ENCODE peak calls at places on chromosomes 12 and 14, in ten cellular contexts. E is WERI-Rb-1, K is ecto neural progenitor cell, Q is T-helper 1 cell, L is astrocyte of the cerebellum, P is heart right ventricle, V is GM23338, T is ELR, Y is lung microvascular endothelial cell, I is bronchial epithelial cell. A is an unnamed sample.

GRCh38 chr14:95895720-95896119 is 19.1 kb downstream of the TUNAR start:
- DNase-seq in E (peak), I (no peak), Q (peak), K (peak), Y (no peak), T (peak), V (peak), L (no peak), P (no peak), A (peak)

GRCh38 chr14:61598980-61599379 is 96.3 kb upstream of the HIF1A start:
- DNase-seq in L (no peak), P (peak), E (no peak), V (no peak), I (no peak), Y (peak), K (no peak), T (no peak), Q (no peak), A (no peak)

GRCh38 chr14:72978856-72979255 is 48.0 kb downstream of the ZFYVE1 start:
- DNase-seq in P (no peak), T (no peak), I (no peak), V (no peak), Q (no peak), K (no peak), L (no peak), E (no peak), Y (peak), A (no peak)

GRCh38 chr12:104384141-104384880 is 72.4 kb upstream of the CHST11 start:
- DNase-seq in P (no peak), L (no peak), V (no peak), Y (no peak), E (no peak), K (no peak), T (peak), Q (no peak), I (peak), A (no peak)

GRCh38 chr12:39505025-39505424 is 62.1 kb upstream of the KIF21A start:
- DNase-seq in E (no peak), T (peak), K (peak), V (peak), P (no peak), I (peak), Q (no peak), Y (no peak), L (peak), A (no peak)

GRCh38 chr14:38205414-38205813 is 2.3 kb upstream of the SSTR1 start:
- DNase-seq in P (no peak), T (no peak), Q (no peak), L (no peak), I (no peak), Y (no peak), V (peak), K (no peak), E (no peak), A (no peak)

GRCh38 chr14:66010695-66011094 is 475.5 kb upstream of the CCDC196 start:
- DNase-seq in Q (no peak), Y (no peak), T (no peak), V (no peak), E (no peak), K (no peak), P (no peak), I (no peak), L (no peak), A (no peak)

GRCh38 chr12:76790564-76791552 is 26.9 kb downstream of the ZDHHC17 start:
- DNase-seq in Q (no peak), L (peak), K (no peak), E (no peak), P (no peak), V (peak), T (peak), I (peak), Y (peak), A (peak)

GRCh38 chr14:44960646-44961045 is 1.1 kb downstream of the KLHL28 start:
- DNase-seq in Y (peak), I (peak), E (no peak), K (no peak), V (no peak), Q (no peak), L (no peak), T (peak), P (no peak), A (no peak)

GRCh38 chr12:51994539-51994820 is 12.3 kb upstream of the TAMALIN start:
- DNase-seq in L (no peak), E (no peak), P (no peak), I (no peak), Y (no peak), K (no peak), T (no peak), V (no peak), Q (no peak), A (no peak)

GRCh38 chr14:75489480-75489837 is 32.8 kb upstream of the BATF start:
- DNase-seq in V (no peak), Y (no peak), I (no peak), E (no peak), L (no peak), Q (no peak), P (no peak), K (no peak), T (no peak), A (no peak)

GRCh38 chr12:2052861-2053674 is at the start of gene CACNA1C:
- DNase-seq in I (no peak), L (no peak), Y (peak), K (peak), T (peak), Q (peak), V (peak), P (peak), E (peak), A (peak)

GRCh38 chr14:32494566-32495434 is 165.7 kb downstream of the AKAP6 start:
- DNase-seq in K (no peak), V (no peak), Q (no peak), I (no peak), L (no peak), P (peak), T (no peak), E (no peak), Y (no peak), A (no peak)

GRCh38 chr14:80872645-80873044 is 68.9 kb downstream of the CEP128 start:
- DNase-seq in T (no peak), L (no peak), I (no peak), V (no peak), Q (no peak), K (no peak), E (no peak), Y (peak), P (no peak), A (no peak)

GRCh38 chr12:67999244-67999643 is 10.0 kb downstream of the IFNG-AS1 start:
- DNase-seq in E (no peak), Q (no peak), V (no peak), L (no peak), Y (no peak), P (no peak), T (no peak), K (no peak), I (no peak), A (no peak)

A was measured in NCI-H1694 treated with DMSO at 0.1 percent for 48 hours.